ENCODE peak calls at places on chromosomes 4 and X, in four cellular contexts. One of them, this sample, is unnamed.

GRCh38 chr4:46329118-46329976 is 60.6 kb downstream of the GABRA2 start:
- DNase-seq in stomach: no peak
- DNase-seq in A549: peak
- DNase-seq in ovary: no peak
- DNase-seq in this sample: no peak

GRCh38 chr4:185005209-185005819 is 13.0 kb upstream of the HELT start:
- DNase-seq in stomach: peak
- DNase-seq in A549: peak
- DNase-seq in ovary: peak
- DNase-seq in this sample: no peak

GRCh38 chrX:130216312-130216711 is 44.5 kb downstream of the RAB33A start:
- DNase-seq in stomach: no peak
- DNase-seq in A549: no peak
- DNase-seq in ovary: no peak
- DNase-seq in this sample: no peak

GRCh38 chr4:61336911-61337310 is 136.8 kb downstream of the ADGRL3 start:
- DNase-seq in stomach: no peak
- DNase-seq in A549: no peak
- DNase-seq in ovary: no peak
- DNase-seq in this sample: no peak

GRCh38 chr4:73434311-73434710 is 1.7 kb upstream of the AFP start:
- DNase-seq in stomach: no peak
- DNase-seq in A549: peak
- DNase-seq in ovary: no peak
- DNase-seq in this sample: no peak

GRCh38 chrX:141405878-141406492 is 163.7 kb upstream of the SPANXC start:
- DNase-seq in stomach: no peak
- DNase-seq in A549: peak
- DNase-seq in ovary: no peak
- DNase-seq in this sample: peak

GRCh38 chr4:124903995-124904722 is 191.6 kb upstream of the ANKRD50 start:
- DNase-seq in stomach: peak
- DNase-seq in A549: peak
- DNase-seq in ovary: peak
- DNase-seq in this sample: peak

GRCh38 chrX:109826954-109827708 is 94.1 kb upstream of the ACSL4 start:
- DNase-seq in stomach: no peak
- DNase-seq in A549: peak
- DNase-seq in ovary: no peak
- DNase-seq in this sample: no peak

GRCh38 chrX:16666541-16666940 is 16.6 kb downstream of the S100G start:
- DNase-seq in stomach: no peak
- DNase-seq in A549: no peak
- DNase-seq in ovary: no peak
- DNase-seq in this sample: no peak

GRCh38 chr4:127668770-127669169 is 36.0 kb downstream of the INTU start:
- DNase-seq in stomach: no peak
- DNase-seq in A549: no peak
- DNase-seq in ovary: no peak
- DNase-seq in this sample: no peak
- H3K4me3 ChIP-seq in stomach: no peak
- H3K4me3 ChIP-seq in A549: no peak
- H3K4me3 ChIP-seq in ovary: no peak
- H3K4me3 ChIP-seq in this sample: no peak

GRCh38 chr4:106502106-106502699 is 133.6 kb upstream of the GIMD1 start:
- DNase-seq in stomach: peak
- DNase-seq in A549: peak
- DNase-seq in ovary: peak
- DNase-seq in this sample: no peak
- TF ChIP-seq CTCF in stomach: no peak
- TF ChIP-seq CTCF in A549: peak
- TF ChIP-seq CTCF in ovary: no peak
- TF ChIP-seq CTCF in this sample: peak

DNA sequence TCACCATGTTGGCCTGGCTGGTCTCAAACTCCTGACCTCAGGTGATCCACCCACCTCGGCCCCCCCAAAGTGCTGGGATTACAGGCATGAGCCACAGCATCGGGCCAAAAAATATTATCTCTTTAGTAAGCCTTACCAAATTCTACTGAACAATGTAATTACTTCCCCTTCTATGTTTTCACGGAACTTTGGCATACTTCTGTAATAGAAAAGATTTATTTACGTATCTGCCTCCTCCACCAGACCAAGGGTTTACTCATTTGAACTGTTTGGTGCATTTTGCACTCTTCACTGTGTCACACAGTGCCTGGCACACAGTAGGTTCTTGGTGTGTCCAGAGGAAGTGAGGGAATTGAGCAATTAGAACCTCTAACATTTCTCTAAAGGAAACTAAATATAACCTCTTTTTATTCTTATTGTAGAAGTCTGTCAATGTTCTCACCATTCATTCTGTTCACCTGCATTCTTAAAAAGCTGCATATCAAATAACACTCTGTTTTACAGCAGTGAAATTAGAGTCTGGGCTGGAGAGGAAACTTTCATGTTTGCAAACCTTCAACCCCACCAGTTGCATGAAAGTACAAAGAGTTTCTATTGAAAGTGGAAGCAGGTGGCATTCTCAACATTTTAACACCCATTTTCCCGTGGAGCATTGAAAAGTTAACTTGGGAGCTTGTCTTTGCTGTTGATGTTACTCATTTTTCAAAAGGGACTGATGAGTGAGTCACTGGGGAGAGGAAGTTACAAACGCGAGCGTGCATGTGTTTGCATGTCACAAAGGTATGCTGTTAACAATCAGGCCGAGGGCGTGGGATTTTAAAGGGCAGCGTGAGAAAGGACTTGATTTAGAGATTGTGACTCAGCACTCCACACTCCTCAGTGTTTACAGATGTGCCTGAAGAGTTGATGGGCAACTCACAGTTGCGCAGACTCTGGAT is 314.1 kb downstream of the STK32B start:
- DNase-seq in stomach: peak
- DNase-seq in A549: peak
- DNase-seq in ovary: no peak
- DNase-seq in this sample: peak
- H3K4me3 ChIP-seq in stomach: no peak
- H3K4me3 ChIP-seq in A549: no peak
- H3K4me3 ChIP-seq in ovary: no peak
- H3K4me3 ChIP-seq in this sample: no peak

GRCh38 chr4:2284161-2284933 is 22.4 kb upstream of the MXD4 start:
- DNase-seq in stomach: no peak
- DNase-seq in A549: no peak
- DNase-seq in ovary: no peak
- DNase-seq in this sample: no peak

GRCh38 chr4:2281575-2282343 is 19.9 kb upstream of the MXD4 start:
- DNase-seq in stomach: peak
- DNase-seq in A549: no peak
- DNase-seq in ovary: no peak
- DNase-seq in this sample: no peak

GRCh38 chr4:2283199-2283711 is 21.3 kb upstream of the MXD4 start:
- DNase-seq in stomach: no peak
- DNase-seq in A549: no peak
- DNase-seq in ovary: no peak
- DNase-seq in this sample: no peak

GRCh38 chr4:2277956-2278355 is 16.0 kb upstream of the MXD4 start:
- DNase-seq in stomach: no peak
- DNase-seq in A549: no peak
- DNase-seq in ovary: no peak
- DNase-seq in this sample: no peak

DNA sequence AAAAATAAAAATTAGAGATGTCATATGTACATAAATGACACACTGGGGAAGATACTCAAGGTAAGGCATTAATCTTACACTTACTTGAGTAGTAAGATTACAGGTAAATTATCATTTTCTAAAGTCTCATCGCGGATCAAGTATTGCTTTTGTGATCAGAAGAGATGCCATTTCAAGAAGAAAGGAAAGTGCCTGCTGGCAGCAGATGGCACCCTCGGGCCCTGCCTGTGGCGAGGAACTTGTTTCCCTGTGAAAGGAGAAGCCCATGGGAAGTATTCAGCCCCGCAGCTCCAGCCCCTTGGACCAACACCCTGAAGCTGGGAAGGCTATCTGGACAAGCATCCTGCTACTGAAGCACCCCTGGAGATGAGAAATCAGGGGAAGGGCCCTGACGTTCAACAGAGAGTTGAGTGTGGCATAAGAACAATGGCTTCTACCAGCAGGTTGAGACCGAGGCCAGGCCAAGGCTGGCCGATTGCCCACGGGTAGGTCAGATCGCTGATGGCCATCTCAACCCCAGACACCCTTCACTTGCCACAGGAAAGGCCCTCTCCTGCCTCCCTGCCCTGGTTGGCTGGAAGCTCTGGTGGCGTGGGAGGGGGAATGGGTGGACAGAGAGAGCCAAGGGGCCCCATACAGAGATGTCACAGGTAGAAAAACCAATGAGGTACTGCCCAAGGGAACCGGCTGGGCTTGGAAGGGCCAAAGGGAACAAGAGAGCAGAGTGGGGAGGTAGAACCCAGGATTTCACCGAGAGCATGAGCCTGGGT is 18.8 kb upstream of the MXD4 start:
- DNase-seq in stomach: peak
- DNase-seq in A549: no peak
- DNase-seq in ovary: no peak
- DNase-seq in this sample: no peak
- TF ChIP-seq CTCF in stomach: no peak
- TF ChIP-seq CTCF in A549: peak
- TF ChIP-seq CTCF in ovary: no peak
- TF ChIP-seq CTCF in this sample: peak

DNA sequence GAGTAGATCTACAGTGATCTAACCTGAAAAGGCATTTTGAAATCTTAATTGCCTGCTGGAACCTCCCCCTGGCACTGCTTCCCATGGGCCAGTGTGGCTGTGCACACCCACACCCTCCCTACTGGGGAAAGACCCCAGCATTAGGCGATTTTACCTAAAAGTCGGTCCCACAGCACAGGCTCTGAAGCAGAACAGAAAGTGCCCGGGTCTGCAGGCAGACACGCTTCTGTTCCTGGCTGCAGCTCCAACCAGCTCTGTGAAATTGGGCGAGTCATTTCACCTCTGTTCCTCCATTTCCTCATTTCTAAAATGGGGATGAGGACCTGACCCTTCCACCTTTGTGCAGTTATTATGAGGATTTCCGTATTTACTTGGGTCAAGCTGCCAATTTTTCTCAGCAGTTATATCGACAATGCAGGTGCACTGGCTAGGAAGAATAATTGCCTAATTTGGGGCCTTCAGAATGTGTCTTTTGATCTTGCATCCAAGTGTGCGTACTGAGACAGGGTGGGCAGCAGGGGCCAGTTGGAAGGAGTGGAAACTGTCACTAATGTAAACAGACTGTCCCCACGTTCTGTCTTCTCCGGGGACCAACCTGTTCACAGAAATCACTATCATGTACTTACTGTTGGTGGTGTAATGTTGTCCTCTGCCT is 7.1 kb downstream of the KLF3 start:
- DNase-seq in stomach: peak
- DNase-seq in A549: no peak
- DNase-seq in ovary: no peak
- DNase-seq in this sample: no peak
- H3K4me3 ChIP-seq in stomach: peak
- H3K4me3 ChIP-seq in A549: no peak
- H3K4me3 ChIP-seq in ovary: no peak
- H3K4me3 ChIP-seq in this sample: no peak

GRCh38 chr4:146192060-146192459 is 16.5 kb downstream of the LSM6 start:
- DNase-seq in stomach: no peak
- DNase-seq in A549: peak
- DNase-seq in ovary: no peak
- DNase-seq in this sample: no peak
- TF ChIP-seq CTCF in stomach: no peak
- TF ChIP-seq CTCF in A549: no peak
- TF ChIP-seq CTCF in ovary: no peak
- TF ChIP-seq CTCF in this sample: no peak

GRCh38 chr4:26322349-26322748 is 1.5 kb downstream of the RBPJ start:
- DNase-seq in stomach: no peak
- DNase-seq in A549: no peak
- DNase-seq in ovary: no peak
- DNase-seq in this sample: no peak
- H3K4me3 ChIP-seq in stomach: peak
- H3K4me3 ChIP-seq in A549: peak
- H3K4me3 ChIP-seq in ovary: peak
- H3K4me3 ChIP-seq in this sample: peak

This sample was measured in BJ.